ENCODE peak calls at places on chromosomes 12 and 14, in six cellular contexts. One of them, this sample, is unnamed.

GRCh38 chr12:31106101-31106803 is 32.6 kb downstream of the DDX11 start:
- DNase-seq in T-helper 2 cell: no peak
- DNase-seq in activated CD4-positive, alpha-beta T cell treated with anti-CD3 and anti-CD28 coated beads, Interleukin-2, amount 10 ng/mL, durations not matched to agents 7 days and 5 days: no peak
- DNase-seq in heart left ventricle: no peak
- DNase-seq in left cardiac atrium: no peak
- DNase-seq in ELR: no peak
- DNase-seq in this sample: no peak

GRCh38 chr12:103880299-103881142 is 39.5 kb upstream of the NT5DC3 start:
- DNase-seq in T-helper 2 cell: no peak
- DNase-seq in left cardiac atrium: no peak
- DNase-seq in heart left ventricle: no peak
- DNase-seq in activated CD4-positive, alpha-beta T cell treated with anti-CD3 and anti-CD28 coated beads, Interleukin-2, amount 10 ng/mL, durations not matched to agents 7 days and 5 days: no peak
- DNase-seq in ELR: no peak
- DNase-seq in this sample: peak; percentile 41

GRCh38 chr12:119695034-119695433 is 27.1 kb downstream of the PRKAB1 start:
- DNase-seq in heart left ventricle: no peak
- DNase-seq in left cardiac atrium: no peak
- DNase-seq in activated CD4-positive, alpha-beta T cell treated with anti-CD3 and anti-CD28 coated beads, Interleukin-2, amount 10 ng/mL, durations not matched to agents 7 days and 5 days: no peak
- DNase-seq in T-helper 2 cell: no peak
- DNase-seq in ELR: peak; percentile 29
- DNase-seq in this sample: no peak

GRCh38 chr14:34733245-34733644 is 18.9 kb upstream of the CFL2 start:
- DNase-seq in activated CD4-positive, alpha-beta T cell treated with anti-CD3 and anti-CD28 coated beads, Interleukin-2, amount 10 ng/mL, durations not matched to agents 7 days and 5 days: no peak
- DNase-seq in ELR: peak; percentile 51
- DNase-seq in heart left ventricle: no peak
- DNase-seq in T-helper 2 cell: no peak
- DNase-seq in left cardiac atrium: no peak
- DNase-seq in this sample: no peak

GRCh38 chr12:7493006-7493405 is 10.6 kb downstream of the CD163 start:
- DNase-seq in left cardiac atrium: no peak
- DNase-seq in T-helper 2 cell: no peak
- DNase-seq in heart left ventricle: no peak
- DNase-seq in activated CD4-positive, alpha-beta T cell treated with anti-CD3 and anti-CD28 coated beads, Interleukin-2, amount 10 ng/mL, durations not matched to agents 7 days and 5 days: no peak
- DNase-seq in ELR: no peak
- DNase-seq in this sample: no peak

GRCh38 chr12:49946086-49946485 is 4.5 kb upstream of the AQP2 start:
- DNase-seq in T-helper 2 cell: no peak
- DNase-seq in heart left ventricle: no peak
- DNase-seq in left cardiac atrium: no peak
- DNase-seq in ELR: no peak
- DNase-seq in activated CD4-positive, alpha-beta T cell treated with anti-CD3 and anti-CD28 coated beads, Interleukin-2, amount 10 ng/mL, durations not matched to agents 7 days and 5 days: no peak
- DNase-seq in this sample: no peak

GRCh38 chr12:13606290-13606689 is 375.1 kb downstream of the GRIN2B start:
- DNase-seq in left cardiac atrium: no peak
- DNase-seq in T-helper 2 cell: no peak
- DNase-seq in heart left ventricle: no peak
- DNase-seq in ELR: no peak
- DNase-seq in activated CD4-positive, alpha-beta T cell treated with anti-CD3 and anti-CD28 coated beads, Interleukin-2, amount 10 ng/mL, durations not matched to agents 7 days and 5 days: no peak
- DNase-seq in this sample: no peak

GRCh38 chr14:95549656-95550585 is 15.1 kb downstream of the GLRX5 start:
- DNase-seq in activated CD4-positive, alpha-beta T cell treated with anti-CD3 and anti-CD28 coated beads, Interleukin-2, amount 10 ng/mL, durations not matched to agents 7 days and 5 days: no peak
- DNase-seq in T-helper 2 cell: no peak
- DNase-seq in left cardiac atrium: no peak
- DNase-seq in ELR: no peak
- DNase-seq in heart left ventricle: no peak
- DNase-seq in this sample: no peak

GRCh38 chr12:110862331-110862730 is 15.5 kb downstream of the CCDC63 start:
- DNase-seq in activated CD4-positive, alpha-beta T cell treated with anti-CD3 and anti-CD28 coated beads, Interleukin-2, amount 10 ng/mL, durations not matched to agents 7 days and 5 days: no peak
- DNase-seq in heart left ventricle: no peak
- DNase-seq in left cardiac atrium: no peak
- DNase-seq in ELR: no peak
- DNase-seq in T-helper 2 cell: no peak
- DNase-seq in this sample: no peak

GRCh38 chr12:31479516-31480210 is 111.3 kb downstream of the DENND5B start:
- DNase-seq in ELR: no peak
- DNase-seq in heart left ventricle: no peak
- DNase-seq in T-helper 2 cell: no peak
- DNase-seq in left cardiac atrium: no peak
- DNase-seq in activated CD4-positive, alpha-beta T cell treated with anti-CD3 and anti-CD28 coated beads, Interleukin-2, amount 10 ng/mL, durations not matched to agents 7 days and 5 days: no peak
- DNase-seq in this sample: no peak

GRCh38 chr14:60304509-60304908 is 55.5 kb downstream of the PPM1A start:
- DNase-seq in T-helper 2 cell: no peak
- DNase-seq in ELR: no peak
- DNase-seq in heart left ventricle: no peak
- DNase-seq in activated CD4-positive, alpha-beta T cell treated with anti-CD3 and anti-CD28 coated beads, Interleukin-2, amount 10 ng/mL, durations not matched to agents 7 days and 5 days: no peak
- DNase-seq in left cardiac atrium: no peak
- DNase-seq in this sample: no peak

GRCh38 chr14:53955671-53956426 is 776 bp downstream of the BMP4 start:
- DNase-seq in heart left ventricle: peak; percentile 73
- DNase-seq in left cardiac atrium: peak; percentile 82
- DNase-seq in T-helper 2 cell: no peak
- DNase-seq in ELR: peak; percentile 20
- DNase-seq in activated CD4-positive, alpha-beta T cell treated with anti-CD3 and anti-CD28 coated beads, Interleukin-2, amount 10 ng/mL, durations not matched to agents 7 days and 5 days: no peak
- DNase-seq in this sample: peak; percentile 34

GRCh38 chr12:64679487-64679983 is 69.2 kb downstream of the RASSF3 start:
- DNase-seq in activated CD4-positive, alpha-beta T cell treated with anti-CD3 and anti-CD28 coated beads, Interleukin-2, amount 10 ng/mL, durations not matched to agents 7 days and 5 days: peak; percentile 73
- DNase-seq in T-helper 2 cell: peak; percentile 73
- DNase-seq in heart left ventricle: peak; percentile 66
- DNase-seq in ELR: peak; percentile 18
- DNase-seq in left cardiac atrium: peak; percentile 84
- DNase-seq in this sample: no peak

GRCh38 chr12:94795520-94795919 is 145.2 kb upstream of the TMCC3 start:
- DNase-seq in heart left ventricle: no peak
- DNase-seq in T-helper 2 cell: no peak
- DNase-seq in ELR: peak; percentile 60
- DNase-seq in left cardiac atrium: peak; percentile 24
- DNase-seq in activated CD4-positive, alpha-beta T cell treated with anti-CD3 and anti-CD28 coated beads, Interleukin-2, amount 10 ng/mL, durations not matched to agents 7 days and 5 days: no peak
- DNase-seq in this sample: no peak

GRCh38 chr12:15546102-15546701 is 223.9 kb downstream of the PTPRO start:
- DNase-seq in left cardiac atrium: no peak
- DNase-seq in heart left ventricle: no peak
- DNase-seq in ELR: no peak
- DNase-seq in T-helper 2 cell: peak; percentile 7
- DNase-seq in activated CD4-positive, alpha-beta T cell treated with anti-CD3 and anti-CD28 coated beads, Interleukin-2, amount 10 ng/mL, durations not matched to agents 7 days and 5 days: peak; percentile 67
- DNase-seq in this sample: peak; percentile 58

GRCh38 chr12:10551375-10551774 is 45.7 kb downstream of the EIF2S3B start:
- DNase-seq in activated CD4-positive, alpha-beta T cell treated with anti-CD3 and anti-CD28 coated beads, Interleukin-2, amount 10 ng/mL, durations not matched to agents 7 days and 5 days: no peak
- DNase-seq in T-helper 2 cell: no peak
- DNase-seq in ELR: no peak
- DNase-seq in left cardiac atrium: no peak
- DNase-seq in heart left ventricle: no peak
- DNase-seq in this sample: no peak

GRCh38 chr14:105464501-105464900 is 10.1 kb upstream of the CRIP2 start:
- DNase-seq in activated CD4-positive, alpha-beta T cell treated with anti-CD3 and anti-CD28 coated beads, Interleukin-2, amount 10 ng/mL, durations not matched to agents 7 days and 5 days: no peak
- DNase-seq in T-helper 2 cell: no peak
- DNase-seq in left cardiac atrium: no peak
- DNase-seq in ELR: no peak
- DNase-seq in heart left ventricle: no peak
- DNase-seq in this sample: no peak

GRCh38 chr12:100190013-100190394 is 10.6 kb upstream of the ACTR6 start:
- DNase-seq in activated CD4-positive, alpha-beta T cell treated with anti-CD3 and anti-CD28 coated beads, Interleukin-2, amount 10 ng/mL, durations not matched to agents 7 days and 5 days: no peak
- DNase-seq in T-helper 2 cell: no peak
- DNase-seq in heart left ventricle: peak; percentile 32
- DNase-seq in left cardiac atrium: no peak
- DNase-seq in ELR: no peak
- DNase-seq in this sample: no peak

GRCh38 chr12:4277205-4277543 is 3.6 kb downstream of the CCND2 start:
- DNase-seq in left cardiac atrium: no peak
- DNase-seq in activated CD4-positive, alpha-beta T cell treated with anti-CD3 and anti-CD28 coated beads, Interleukin-2, amount 10 ng/mL, durations not matched to agents 7 days and 5 days: no peak
- DNase-seq in T-helper 2 cell: no peak
- DNase-seq in heart left ventricle: no peak
- DNase-seq in ELR: no peak
- DNase-seq in this sample: no peak

GRCh38 chr12:34625116-34625515 is 602.8 kb downstream of the ALG10 start:
- DNase-seq in left cardiac atrium: no peak
- DNase-seq in activated CD4-positive, alpha-beta T cell treated with anti-CD3 and anti-CD28 coated beads, Interleukin-2, amount 10 ng/mL, durations not matched to agents 7 days and 5 days: no peak
- DNase-seq in T-helper 2 cell: no peak
- DNase-seq in heart left ventricle: no peak
- DNase-seq in ELR: peak; percentile 40
- DNase-seq in this sample: no peak

GRCh38 chr12:19239616-19240234 is 110.2 kb downstream of the PLEKHA5 start:
- DNase-seq in activated CD4-positive, alpha-beta T cell treated with anti-CD3 and anti-CD28 coated beads, Interleukin-2, amount 10 ng/mL, durations not matched to agents 7 days and 5 days: no peak
- DNase-seq in ELR: peak; percentile 71
- DNase-seq in T-helper 2 cell: no peak
- DNase-seq in left cardiac atrium: no peak
- DNase-seq in heart left ventricle: no peak
- DNase-seq in this sample: no peak

GRCh38 chr12:65656904-65657351 is 167.4 kb upstream of the HMGA2 start:
- DNase-seq in heart left ventricle: no peak
- DNase-seq in left cardiac atrium: no peak
- DNase-seq in T-helper 2 cell: no peak
- DNase-seq in activated CD4-positive, alpha-beta T cell treated with anti-CD3 and anti-CD28 coated beads, Interleukin-2, amount 10 ng/mL, durations not matched to agents 7 days and 5 days: no peak
- DNase-seq in ELR: peak; percentile 100
- DNase-seq in this sample: peak; percentile 2

GRCh38 chr14:35956376-35957000 is 130.3 kb downstream of the BRMS1L start:
- DNase-seq in activated CD4-positive, alpha-beta T cell treated with anti-CD3 and anti-CD28 coated beads, Interleukin-2, amount 10 ng/mL, durations not matched to agents 7 days and 5 days: no peak
- DNase-seq in heart left ventricle: no peak
- DNase-seq in ELR: no peak
- DNase-seq in T-helper 2 cell: no peak
- DNase-seq in left cardiac atrium: no peak
- DNase-seq in this sample: no peak

GRCh38 chr14:30214456-30215090 is 286.9 kb upstream of the PRKD1 start:
- DNase-seq in activated CD4-positive, alpha-beta T cell treated with anti-CD3 and anti-CD28 coated beads, Interleukin-2, amount 10 ng/mL, durations not matched to agents 7 days and 5 days: peak; percentile 9
- DNase-seq in T-helper 2 cell: no peak
- DNase-seq in ELR: peak; percentile 78
- DNase-seq in heart left ventricle: no peak
- DNase-seq in left cardiac atrium: no peak
- DNase-seq in this sample: no peak

GRCh38 chr12:5796171-5797091 is 148.6 kb downstream of the ANO2 start:
- DNase-seq in T-helper 2 cell: no peak
- DNase-seq in activated CD4-positive, alpha-beta T cell treated with anti-CD3 and anti-CD28 coated beads, Interleukin-2, amount 10 ng/mL, durations not matched to agents 7 days and 5 days: peak; percentile 10
- DNase-seq in left cardiac atrium: peak; percentile 46
- DNase-seq in heart left ventricle: peak; percentile 23
- DNase-seq in ELR: peak; percentile 40
- DNase-seq in this sample: peak; percentile 13